ENCODE peak calls at places on chromosomes 13 and 19, in seven cellular contexts. V is ovary, F is keratinocyte, Q is astrocyte of the spinal cord, W is lung, S is suprapubic skin, P is GM23248. Y is an unnamed sample.
A peak's percentile ranks its signal among the peaks of the same experiment; 100 is the strongest.

GRCh38 chr19:40433391-40434216 is 7.8 kb upstream of the SERTAD1 start:
- DNase-seq in Q (peak; percentile 92), V (peak; percentile 91), S (peak; percentile 92), P (peak; percentile 96), W (peak; percentile 87), F (no peak), Y (no peak)

GRCh38 chr19:18685597-18686164 is 2.2 kb downstream of the CRTC1 start:
- DNase-seq in P (peak; percentile 32), Q (no peak), W (no peak), S (no peak), V (no peak), F (no peak), Y (no peak)

GRCh38 chr19:14127929-14128509 is 8.4 kb downstream of the ASF1B start:
- DNase-seq in F (no peak), P (no peak), S (no peak), V (no peak), Q (no peak), W (no peak), Y (no peak)

GRCh38 chr13:102286326-102286725 is 115.5 kb downstream of the FGF14 start:
- DNase-seq in Q (peak; percentile 84), V (no peak), F (peak; percentile 86), S (no peak), W (no peak), P (peak; percentile 97), Y (peak; percentile 98)

GRCh38 chr13:41740479-41740878 is 220.4 kb downstream of the VWA8 start:
- DNase-seq in S (no peak), P (no peak), V (no peak), F (no peak), Q (no peak), W (no peak), Y (no peak)

GRCh38 chr13:80509264-80509663 is 168.3 kb upstream of the SPRY2 start:
- DNase-seq in S (no peak), W (no peak), P (no peak), F (no peak), V (no peak), Q (no peak), Y (no peak)

GRCh38 chr13:79491715-79492114 is 10.8 kb downstream of the NDFIP2 start:
- DNase-seq in W (no peak), Q (peak; percentile 59), F (peak; percentile 68), P (peak; percentile 80), V (no peak), S (no peak), Y (no peak)

GRCh38 chr13:94464771-94465170 is 14.7 kb downstream of the DCT start:
- DNase-seq in P (peak; percentile 3), F (no peak), V (no peak), Q (no peak), S (no peak), W (no peak), Y (no peak)

GRCh38 chr13:59458908-59459579 is 704.7 kb downstream of the DIAPH3 start:
- DNase-seq in P (peak; percentile 48), F (no peak), S (no peak), W (no peak), V (no peak), Q (peak; percentile 86), Y (no peak)

GRCh38 chr19:38139122-38139521 is 84.9 kb downstream of the DPF1 start:
- DNase-seq in V (no peak), F (no peak), W (no peak), P (no peak), S (no peak), Q (no peak), Y (no peak)

GRCh38 chr19:29117926-29118325 is 95.0 kb downstream of the UQCRFS1 start:
- DNase-seq in S (no peak), W (no peak), Q (no peak), V (no peak), F (no peak), P (no peak), Y (no peak)

GRCh38 chr13:34207334-34207733 is 389.4 kb downstream of the RFC3 start:
- DNase-seq in V (no peak), S (no peak), W (no peak), P (peak; percentile 91), Q (peak; percentile 77), F (no peak), Y (no peak)

GRCh38 chr13:104253063-104253680 is 1187.0 kb upstream of the SLC10A2 start:
- DNase-seq in Q (peak; percentile 22), W (no peak), F (no peak), V (no peak), P (no peak), S (no peak), Y (no peak)

GRCh38 chr19:48992571-48993174 is 436 bp downstream of the GYS1 start:
- DNase-seq in P (no peak), W (no peak), F (no peak), V (peak; percentile 39), Q (no peak), S (peak; percentile 81), Y (no peak)

GRCh38 chr19:8618751-8619150 is 8.2 kb upstream of the ADAMTS10 start:
- DNase-seq in V (no peak), Q (no peak), W (no peak), S (no peak), F (no peak), P (no peak), Y (no peak)

GRCh38 chr19:45171211-45171623 is 6.8 kb downstream of the TRAPPC6A start:
- DNase-seq in P (no peak), V (no peak), W (no peak), Q (no peak), S (no peak), F (no peak), Y (no peak)

DNA sequence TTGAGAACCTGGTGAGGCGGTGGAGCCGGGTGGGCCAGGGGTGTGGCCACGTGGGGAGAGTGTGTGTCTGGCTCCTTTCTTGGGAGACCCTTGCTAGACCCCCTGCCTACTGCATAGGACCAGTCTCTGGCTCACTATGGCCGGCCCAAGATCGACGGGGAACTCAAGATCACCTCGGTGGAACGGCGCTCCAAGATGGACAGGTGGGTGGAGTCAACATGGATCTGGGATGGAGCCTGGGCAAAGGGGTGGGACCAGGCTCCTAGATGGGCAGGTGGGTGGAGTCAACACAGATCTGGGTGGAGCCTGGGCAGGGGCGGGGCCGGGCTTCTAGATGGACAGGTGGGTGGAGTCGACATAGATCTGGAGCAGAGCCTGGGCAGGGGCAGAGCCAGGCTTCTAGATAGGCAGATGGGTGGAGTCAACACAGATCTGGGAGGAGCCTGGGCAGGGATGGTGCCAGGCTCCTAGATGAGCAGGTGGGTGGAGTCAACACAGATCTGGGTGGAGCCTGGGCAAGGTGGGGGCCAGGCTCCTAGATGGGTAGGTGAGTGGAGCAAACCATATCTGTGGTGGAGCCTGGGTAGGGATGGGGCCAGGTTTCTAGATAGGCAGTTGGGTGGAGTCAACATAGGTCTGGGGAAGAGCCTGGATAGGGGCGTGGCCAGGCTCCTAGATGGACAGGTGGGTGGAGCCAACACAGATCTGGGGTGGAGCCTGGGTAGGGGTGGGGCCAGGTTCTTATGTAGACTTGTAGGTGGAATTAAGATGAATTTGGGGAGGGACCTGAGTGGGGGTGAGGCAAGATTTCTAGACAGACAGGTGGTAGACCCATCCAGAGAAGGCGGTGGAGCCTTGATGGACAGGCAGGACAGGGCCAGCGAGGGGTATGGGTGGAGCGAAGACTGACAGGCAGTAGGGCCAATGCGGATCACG is 56.5 kb downstream of the VAV1 start:
- DNase-seq in F (no peak), Q (no peak), V (no peak), S (no peak), W (no peak), P (peak; percentile 10), Y (no peak)
- H3K4me3 ChIP-seq in F (no peak overlapping the region), Q (no peak overlapping the region), V (no peak overlapping the region), S (no peak overlapping the region), W (no peak overlapping the region), P (no peak overlapping the region), Y (peak overlapping the region; percentile 35)

GRCh38 chr13:44035400-44035799 is 155.7 kb downstream of the LACC1 start:
- DNase-seq in W (no peak), P (no peak), Q (no peak), F (no peak), V (no peak), S (no peak), Y (no peak)

GRCh38 chr13:44031555-44031954 is 151.9 kb downstream of the LACC1 start:
- DNase-seq in W (no peak), V (no peak), F (no peak), S (no peak), Q (no peak), P (no peak), Y (no peak)

GRCh38 chr13:44030615-44031014 is 150.9 kb downstream of the LACC1 start:
- DNase-seq in P (no peak), W (no peak), F (no peak), Q (no peak), V (no peak), S (no peak), Y (no peak)

GRCh38 chr13:44032801-44033200 is 153.1 kb downstream of the LACC1 start:
- DNase-seq in V (no peak), P (peak; percentile 7), Q (no peak), F (no peak), S (no peak), W (no peak), Y (no peak)
- H3K4me3 ChIP-seq in V (no peak overlapping the region), P (no peak overlapping the region), Q (no peak overlapping the region), F (no peak overlapping the region), S (no peak overlapping the region), W (no peak overlapping the region), Y (no peak overlapping the region)

GRCh38 chr19:893775-894090 is 449 bp downstream of the RNU6-9 start:
- DNase-seq in Q (no peak), P (no peak), F (no peak), S (no peak), V (no peak), W (no peak), Y (no peak)
- H3K4me3 ChIP-seq in Q (no peak overlapping the region), P (no peak overlapping the region), F (no peak overlapping the region), S (peak overlapping the region; percentile 89), V (peak overlapping the region; percentile 93), W (no peak overlapping the region), Y (no peak overlapping the region)

GRCh38 chr13:113405481-113406300 is 41.8 kb upstream of the GRTP1 start:
- DNase-seq in F (no peak), P (no peak), W (no peak), Q (no peak), S (peak; percentile 58), V (no peak), Y (no peak)
- H3K4me3 ChIP-seq in F (no peak overlapping the region), P (no peak overlapping the region), W (no peak overlapping the region), Q (no peak overlapping the region), S (no peak overlapping the region), V (no peak overlapping the region), Y (no peak overlapping the region)

DNA sequence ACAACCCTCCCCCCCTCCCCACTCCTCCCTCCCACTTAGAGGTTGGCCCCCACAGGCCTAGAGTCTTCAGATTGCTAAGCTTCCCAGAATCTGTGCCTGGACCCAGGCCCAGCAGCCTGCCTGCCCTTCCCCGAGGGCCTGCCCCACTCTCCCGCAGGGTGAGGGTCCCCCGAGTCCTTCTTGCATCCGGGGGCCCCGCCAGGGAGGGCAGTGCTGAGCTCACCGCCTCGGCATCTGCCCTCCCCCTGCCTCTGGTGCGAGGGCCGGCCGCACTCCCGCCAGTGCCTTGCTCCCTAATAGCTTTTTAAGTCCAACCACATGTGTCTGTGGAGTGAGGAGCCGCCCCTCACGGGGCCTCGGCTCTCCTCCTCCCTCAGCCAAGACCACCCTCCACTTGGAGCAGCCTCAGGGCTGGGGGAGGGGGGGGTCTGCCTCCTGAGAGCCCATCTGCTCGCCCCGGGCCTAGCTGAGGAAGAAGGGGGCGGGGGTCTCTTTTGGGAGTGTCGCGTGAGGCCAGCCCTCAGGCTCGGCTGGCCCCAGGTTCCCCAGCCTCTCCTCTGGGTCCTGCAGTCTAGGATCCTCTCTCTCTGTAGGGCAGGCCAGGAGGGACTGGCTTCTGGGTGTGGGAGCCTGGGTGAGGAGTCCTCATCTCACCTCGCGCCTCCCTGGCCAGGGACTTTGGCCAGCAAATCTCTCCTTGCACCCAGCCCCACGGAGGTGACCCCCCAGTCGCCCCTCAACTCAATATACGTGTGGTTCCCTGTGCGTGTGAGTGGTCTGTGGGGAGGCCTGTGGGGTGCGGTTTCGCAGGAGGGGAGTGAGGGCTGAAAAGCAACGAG is 47.2 kb downstream of the LYL1 start:
- DNase-seq in F (no peak), P (peak; percentile 93), S (peak; percentile 89), V (peak; percentile 90), W (peak; percentile 61), Q (peak; percentile 99), Y (no peak)
- H3K4me3 ChIP-seq in F (peak overlapping the region; percentile 46), P (peak overlapping the region; percentile 61), S (peak overlapping the region; percentile 30), V (peak overlapping the region; percentile 22), W (no peak overlapping the region), Q (peak overlapping the region; percentile 2), Y (no peak overlapping the region)